ENCODE peak calls at places on chromosomes 2 and 18, in seven cellular contexts. One of them, this sample, is unnamed.

GRCh38 chr18:51666717-51667320 is 469.3 kb upstream of the MEX3C start:
- DNase-seq in T-helper 9 cell: no peak
- DNase-seq in globus pallidus: peak
- DNase-seq in stimulated activated CD4-positive, alpha-beta T cell treated with anti-CD3 and anti-CD28 coated beads, Interleukin-1b, Interleukin-23, amount 100 ng/mL, for 24 hours: no peak
- DNase-seq in posterior cingulate gyrus: peak
- DNase-seq in SHP77: peak
- DNase-seq in fibroblast of pulmonary artery: peak
- DNase-seq in this sample: no peak

GRCh38 chr18:36309436-36310391 is 12.2 kb downstream of the FHOD3 start:
- DNase-seq in stimulated activated CD4-positive, alpha-beta T cell treated with anti-CD3 and anti-CD28 coated beads, Interleukin-1b, Interleukin-23, amount 100 ng/mL, for 24 hours: no peak
- DNase-seq in T-helper 9 cell: no peak
- DNase-seq in fibroblast of pulmonary artery: peak
- DNase-seq in posterior cingulate gyrus: no peak
- DNase-seq in SHP77: peak
- DNase-seq in globus pallidus: no peak
- DNase-seq in this sample: no peak

GRCh38 chr2:12970861-12971260 is 254.1 kb downstream of the TRIB2 start:
- DNase-seq in globus pallidus: no peak
- DNase-seq in posterior cingulate gyrus: no peak
- DNase-seq in T-helper 9 cell: no peak
- DNase-seq in stimulated activated CD4-positive, alpha-beta T cell treated with anti-CD3 and anti-CD28 coated beads, Interleukin-1b, Interleukin-23, amount 100 ng/mL, for 24 hours: no peak
- DNase-seq in SHP77: no peak
- DNase-seq in fibroblast of pulmonary artery: peak
- DNase-seq in this sample: no peak

GRCh38 chr18:13377496-13377895 is 158.9 kb downstream of the LDLRAD4 start:
- DNase-seq in posterior cingulate gyrus: no peak
- DNase-seq in stimulated activated CD4-positive, alpha-beta T cell treated with anti-CD3 and anti-CD28 coated beads, Interleukin-1b, Interleukin-23, amount 100 ng/mL, for 24 hours: no peak
- DNase-seq in globus pallidus: no peak
- DNase-seq in fibroblast of pulmonary artery: no peak
- DNase-seq in SHP77: peak
- DNase-seq in T-helper 9 cell: no peak
- DNase-seq in this sample: no peak

GRCh38 chr18:56233595-56233994 is 404.8 kb downstream of the TXNL1 start:
- DNase-seq in fibroblast of pulmonary artery: peak
- DNase-seq in globus pallidus: no peak
- DNase-seq in T-helper 9 cell: no peak
- DNase-seq in SHP77: no peak
- DNase-seq in posterior cingulate gyrus: no peak
- DNase-seq in stimulated activated CD4-positive, alpha-beta T cell treated with anti-CD3 and anti-CD28 coated beads, Interleukin-1b, Interleukin-23, amount 100 ng/mL, for 24 hours: no peak
- DNase-seq in this sample: no peak

GRCh38 chr2:240711701-240712100 is 20.0 kb downstream of the AQP12A start:
- DNase-seq in fibroblast of pulmonary artery: no peak
- DNase-seq in T-helper 9 cell: no peak
- DNase-seq in SHP77: no peak
- DNase-seq in posterior cingulate gyrus: no peak
- DNase-seq in globus pallidus: no peak
- DNase-seq in stimulated activated CD4-positive, alpha-beta T cell treated with anti-CD3 and anti-CD28 coated beads, Interleukin-1b, Interleukin-23, amount 100 ng/mL, for 24 hours: no peak
- DNase-seq in this sample: no peak

GRCh38 chr2:191051825-191052778 is 38.1 kb upstream of the STAT1 start:
- DNase-seq in T-helper 9 cell: no peak
- DNase-seq in stimulated activated CD4-positive, alpha-beta T cell treated with anti-CD3 and anti-CD28 coated beads, Interleukin-1b, Interleukin-23, amount 100 ng/mL, for 24 hours: no peak
- DNase-seq in posterior cingulate gyrus: no peak
- DNase-seq in SHP77: peak
- DNase-seq in globus pallidus: peak
- DNase-seq in fibroblast of pulmonary artery: peak
- DNase-seq in this sample: peak

GRCh38 chr18:33596178-33596854 is 18.3 kb downstream of the ASXL3 start:
- DNase-seq in fibroblast of pulmonary artery: peak
- DNase-seq in stimulated activated CD4-positive, alpha-beta T cell treated with anti-CD3 and anti-CD28 coated beads, Interleukin-1b, Interleukin-23, amount 100 ng/mL, for 24 hours: no peak
- DNase-seq in SHP77: no peak
- DNase-seq in T-helper 9 cell: no peak
- DNase-seq in posterior cingulate gyrus: no peak
- DNase-seq in globus pallidus: no peak
- DNase-seq in this sample: no peak

GRCh38 chr2:108893277-108893676 is 95.7 kb downstream of the EDAR start:
- DNase-seq in stimulated activated CD4-positive, alpha-beta T cell treated with anti-CD3 and anti-CD28 coated beads, Interleukin-1b, Interleukin-23, amount 100 ng/mL, for 24 hours: no peak
- DNase-seq in T-helper 9 cell: no peak
- DNase-seq in SHP77: no peak
- DNase-seq in globus pallidus: no peak
- DNase-seq in fibroblast of pulmonary artery: no peak
- DNase-seq in posterior cingulate gyrus: no peak
- DNase-seq in this sample: no peak

This sample was measured in HAP-1.